ENCODE peak calls at places on chromosomes 2 and 18, in four cellular contexts. One of them, this sample, is unnamed.

GRCh38 chr18:45330170-45330594 is 285.1 kb upstream of the SLC14A2 start:
- DNase-seq in spleen: no peak
- DNase-seq in transverse colon: no peak
- DNase-seq in GM12892: no peak
- DNase-seq in this sample: no peak

GRCh38 chr18:26703170-26703933 is 155.0 kb upstream of the KCTD1 start:
- DNase-seq in spleen: no peak
- DNase-seq in GM12892: no peak
- DNase-seq in transverse colon: peak
- DNase-seq in this sample: peak

GRCh38 chr18:62554083-62554815 is 31.4 kb downstream of the ZCCHC2 start:
- DNase-seq in transverse colon: no peak
- DNase-seq in GM12892: no peak
- DNase-seq in spleen: no peak
- DNase-seq in this sample: no peak

GRCh38 chr18:13219576-13219975 is 1.0 kb downstream of the LDLRAD4 start:
- DNase-seq in transverse colon: no peak
- DNase-seq in spleen: no peak
- DNase-seq in GM12892: no peak
- DNase-seq in this sample: no peak

GRCh38 chr18:13797157-13797611 is 26.8 kb upstream of the MC5R start:
- DNase-seq in spleen: no peak
- DNase-seq in GM12892: no peak
- DNase-seq in transverse colon: no peak
- DNase-seq in this sample: no peak

GRCh38 chr2:109029444-109030193 is 40.6 kb upstream of the EDAR start:
- DNase-seq in GM12892: no peak
- DNase-seq in spleen: no peak
- DNase-seq in transverse colon: no peak
- DNase-seq in this sample: no peak

GRCh38 chr2:100053499-100053898 is 88.9 kb downstream of the AFF3 start:
- DNase-seq in GM12892: no peak
- DNase-seq in transverse colon: no peak
- DNase-seq in spleen: no peak
- DNase-seq in this sample: no peak

GRCh38 chr2:120736202-120736954 is 710 bp downstream of the GLI2 start:
- DNase-seq in transverse colon: no peak
- DNase-seq in GM12892: no peak
- DNase-seq in spleen: peak
- DNase-seq in this sample: peak

GRCh38 chr2:222504191-222504590 is 79.8 kb downstream of the SGPP2 start:
- DNase-seq in GM12892: no peak
- DNase-seq in spleen: no peak
- DNase-seq in transverse colon: no peak
- DNase-seq in this sample: no peak

GRCh38 chr2:236273126-236273525 is 8.9 kb upstream of the ASB18 start:
- DNase-seq in GM12892: no peak
- DNase-seq in transverse colon: no peak
- DNase-seq in spleen: no peak
- DNase-seq in this sample: no peak

GRCh38 chr2:85550476-85550875 is 10.8 kb downstream of the GGCX start:
- DNase-seq in transverse colon: no peak
- DNase-seq in GM12892: no peak
- DNase-seq in spleen: no peak
- DNase-seq in this sample: no peak

GRCh38 chr18:9013926-9014373 is 88.5 kb upstream of the NDUFV2 start:
- DNase-seq in GM12892: no peak
- DNase-seq in spleen: no peak
- DNase-seq in transverse colon: no peak
- DNase-seq in this sample: no peak

GRCh38 chr2:69538872-69539548 is 101.8 kb upstream of the NFU1 start:
- DNase-seq in GM12892: no peak
- DNase-seq in spleen: no peak
- DNase-seq in transverse colon: no peak
- DNase-seq in this sample: no peak

GRCh38 chr2:238927746-238928519 is 80.0 kb downstream of the TWIST2 start:
- DNase-seq in GM12892: no peak
- DNase-seq in spleen: peak
- DNase-seq in transverse colon: no peak
- DNase-seq in this sample: peak

GRCh38 chr2:8754056-8754790 is 72.4 kb downstream of the ID2 start:
- DNase-seq in spleen: no peak
- DNase-seq in transverse colon: no peak
- DNase-seq in GM12892: no peak
- DNase-seq in this sample: no peak

GRCh38 chr18:38933910-38934510 is 1368.4 kb upstream of the CELF4 start:
- DNase-seq in transverse colon: no peak
- DNase-seq in spleen: no peak
- DNase-seq in GM12892: no peak
- DNase-seq in this sample: no peak

GRCh38 chr2:31297751-31298150 is 63.8 kb downstream of the EHD3 start:
- DNase-seq in transverse colon: no peak
- DNase-seq in spleen: no peak
- DNase-seq in GM12892: no peak
- DNase-seq in this sample: no peak

GRCh38 chr2:113156278-113157107 is 17.3 kb upstream of the PSD4 start:
- DNase-seq in GM12892: no peak
- DNase-seq in transverse colon: no peak
- DNase-seq in spleen: no peak
- DNase-seq in this sample: no peak

GRCh38 chr2:40405440-40405839 is 46.5 kb downstream of the SLC8A1 start:
- DNase-seq in GM12892: no peak
- DNase-seq in spleen: no peak
- DNase-seq in transverse colon: no peak
- DNase-seq in this sample: no peak

GRCh38 chr2:1717129-1717528 is 27.2 kb downstream of the PXDN start:
- DNase-seq in GM12892: no peak
- DNase-seq in spleen: no peak
- DNase-seq in transverse colon: no peak
- DNase-seq in this sample: no peak

GRCh38 chr18:25862881-25863600 is 227.4 kb downstream of the SS18 start:
- DNase-seq in spleen: no peak
- DNase-seq in transverse colon: no peak
- DNase-seq in GM12892: no peak
- DNase-seq in this sample: no peak

GRCh38 chr2:187580462-187581124 is 26.4 kb upstream of the TFPI start:
- DNase-seq in spleen: no peak
- DNase-seq in transverse colon: no peak
- DNase-seq in GM12892: no peak
- DNase-seq in this sample: no peak

GRCh38 chr18:35045121-35045520 is 3.9 kb downstream of the MAPRE2 start:
- DNase-seq in spleen: no peak
- DNase-seq in transverse colon: no peak
- DNase-seq in GM12892: no peak
- DNase-seq in this sample: no peak

GRCh38 chr2:63751901-63752300 is 89.8 kb upstream of the UGP2 start:
- DNase-seq in transverse colon: no peak
- DNase-seq in GM12892: no peak
- DNase-seq in spleen: no peak
- DNase-seq in this sample: no peak

GRCh38 chr2:42046819-42047487 is 868 bp upstream of the PKDCC start:
- DNase-seq in transverse colon: no peak
- DNase-seq in spleen: no peak
- DNase-seq in GM12892: no peak
- DNase-seq in this sample: no peak

GRCh38 chr2:82027901-82028570 is 1723.5 kb upstream of the LRRTM1 start:
- DNase-seq in transverse colon: no peak
- DNase-seq in GM12892: no peak
- DNase-seq in spleen: no peak
- DNase-seq in this sample: no peak

GRCh38 chr2:181947273-181947672 is 38.4 kb upstream of the PPP1R1C start:
- DNase-seq in GM12892: no peak
- DNase-seq in transverse colon: no peak
- DNase-seq in spleen: no peak
- DNase-seq in this sample: no peak

GRCh38 chr2:46964835-46965560 is 49.4 kb upstream of the MCFD2 start:
- DNase-seq in spleen: no peak
- DNase-seq in GM12892: no peak
- DNase-seq in transverse colon: no peak
- DNase-seq in this sample: no peak

GRCh38 chr2:157784169-157784822 is 91.8 kb downstream of the ACVR1 start:
- DNase-seq in spleen: no peak
- DNase-seq in transverse colon: peak
- DNase-seq in GM12892: no peak
- DNase-seq in this sample: peak

GRCh38 chr2:172739651-172740050 is 4.0 kb downstream of the RAPGEF4 start:
- DNase-seq in transverse colon: no peak
- DNase-seq in GM12892: no peak
- DNase-seq in spleen: no peak
- DNase-seq in this sample: no peak

GRCh38 chr2:127599211-127599610 is 46.7 kb upstream of the GPR17 start:
- DNase-seq in GM12892: no peak
- DNase-seq in transverse colon: no peak
- DNase-seq in spleen: no peak
- DNase-seq in this sample: no peak

GRCh38 chr18:48874701-48875162 is 76.0 kb downstream of the SMAD7 start:
- DNase-seq in GM12892: no peak
- DNase-seq in spleen: peak
- DNase-seq in transverse colon: no peak
- DNase-seq in this sample: no peak

DNA sequence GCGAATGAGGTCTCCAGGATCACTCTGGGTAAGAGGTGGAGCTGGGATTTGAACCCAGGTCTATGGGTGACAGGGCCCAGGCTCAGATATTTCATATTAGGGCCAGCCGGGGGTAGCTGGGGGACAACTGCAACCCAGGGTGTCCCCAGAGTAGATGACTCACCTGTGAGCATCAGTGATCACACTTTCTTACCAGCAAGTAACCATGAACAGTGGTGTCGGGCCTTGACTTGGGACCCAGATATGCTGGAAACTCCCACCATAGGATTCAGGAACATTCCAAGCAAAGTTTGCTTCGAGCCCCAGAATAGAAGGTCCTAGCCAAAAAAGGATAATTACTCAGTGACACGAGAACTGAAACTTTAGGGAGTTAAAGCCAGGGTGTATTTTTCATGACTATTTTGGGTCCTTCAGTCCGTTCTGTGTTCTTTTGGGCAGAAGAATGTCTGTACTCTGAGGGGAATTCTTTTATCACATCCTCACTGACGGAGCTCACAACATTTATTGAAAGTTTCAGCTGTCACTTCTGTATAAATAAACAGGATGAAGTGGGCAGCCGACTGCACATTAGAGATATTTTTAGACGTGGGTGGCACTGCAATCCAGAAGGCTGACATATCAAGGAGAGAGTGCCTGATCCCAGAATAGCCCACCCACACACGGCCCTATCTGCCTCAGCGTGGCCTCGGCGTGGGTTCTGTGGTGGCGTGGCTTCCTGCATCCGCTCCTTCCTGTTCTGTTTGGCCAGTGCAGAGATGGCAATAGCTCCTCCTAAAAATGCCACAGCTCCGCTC is 45.6 kb downstream of the RAMP1 start:
- DNase-seq in GM12892: no peak
- DNase-seq in transverse colon: peak
- DNase-seq in spleen: peak
- DNase-seq in this sample: no peak
- TF ChIP-seq POLR2AphosphoS5 in GM12892: no peak
- TF ChIP-seq POLR2AphosphoS5 in transverse colon: peak
- TF ChIP-seq POLR2AphosphoS5 in spleen: peak
- TF ChIP-seq POLR2AphosphoS5 in this sample: peak

GRCh38 chr2:101151141-101151858 is at the start of gene TBC1D8:
- DNase-seq in GM12892: peak
- DNase-seq in spleen: peak
- DNase-seq in transverse colon: peak
- DNase-seq in this sample: peak

GRCh38 chr2:101148777-101149176 is 2.4 kb downstream of the TBC1D8 start:
- DNase-seq in transverse colon: no peak
- DNase-seq in spleen: no peak
- DNase-seq in GM12892: no peak
- DNase-seq in this sample: no peak

GRCh38 chr2:101151859-101152194 is 645 bp upstream of the TBC1D8 start:
- DNase-seq in GM12892: no peak
- DNase-seq in transverse colon: peak
- DNase-seq in spleen: peak
- DNase-seq in this sample: no peak

GRCh38 chr2:101149241-101150192 is 1.7 kb downstream of the TBC1D8 start:
- DNase-seq in transverse colon: no peak
- DNase-seq in GM12892: no peak
- DNase-seq in spleen: no peak
- DNase-seq in this sample: peak

DNA sequence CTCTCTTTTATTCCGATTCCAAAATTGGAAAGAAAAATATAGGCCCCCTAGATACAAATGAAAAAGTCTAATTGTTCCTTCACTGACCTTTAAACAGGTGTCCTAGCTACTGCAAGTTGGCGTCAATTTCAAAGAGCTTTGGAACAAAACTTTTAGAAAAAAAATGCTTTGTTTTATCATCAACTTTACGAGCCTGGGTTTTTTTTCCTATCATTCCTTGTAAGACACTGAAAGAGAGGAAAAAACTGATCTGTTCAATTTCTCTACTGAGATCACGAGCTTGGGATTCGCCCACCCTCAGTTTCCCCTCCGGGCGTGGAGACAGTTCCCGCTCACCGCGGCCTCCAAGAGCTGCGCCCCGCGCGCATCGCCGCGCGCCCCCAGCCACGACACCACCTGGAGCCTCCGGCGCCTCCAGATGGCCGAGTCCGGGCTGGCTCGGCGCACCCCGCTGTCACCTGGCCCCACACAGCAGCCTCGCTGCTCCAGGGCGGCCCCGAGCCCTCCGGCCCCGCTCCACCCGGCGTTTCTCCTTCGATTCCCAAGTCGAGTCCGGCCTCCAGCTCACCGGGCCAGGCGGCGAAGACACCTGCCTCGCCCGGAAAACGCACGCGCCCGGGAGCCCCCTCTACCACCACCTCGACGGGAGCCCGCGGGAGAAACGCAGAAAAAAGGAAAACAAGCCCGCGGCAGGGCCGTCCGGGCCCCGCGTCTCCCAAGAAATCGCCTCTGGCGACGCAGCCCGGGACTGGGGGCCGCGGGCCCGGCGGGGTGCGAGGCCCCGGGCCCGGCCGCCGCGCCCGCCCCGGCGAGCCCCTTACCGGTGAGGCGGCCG is 659 bp downstream of the TBC1D8 start:
- DNase-seq in spleen: peak
- DNase-seq in transverse colon: peak
- DNase-seq in GM12892: peak
- DNase-seq in this sample: peak
- TF ChIP-seq POLR2AphosphoS5 in spleen: no peak
- TF ChIP-seq POLR2AphosphoS5 in transverse colon: no peak
- TF ChIP-seq POLR2AphosphoS5 in GM12892: no peak
- TF ChIP-seq POLR2AphosphoS5 in this sample: no peak

DNA sequence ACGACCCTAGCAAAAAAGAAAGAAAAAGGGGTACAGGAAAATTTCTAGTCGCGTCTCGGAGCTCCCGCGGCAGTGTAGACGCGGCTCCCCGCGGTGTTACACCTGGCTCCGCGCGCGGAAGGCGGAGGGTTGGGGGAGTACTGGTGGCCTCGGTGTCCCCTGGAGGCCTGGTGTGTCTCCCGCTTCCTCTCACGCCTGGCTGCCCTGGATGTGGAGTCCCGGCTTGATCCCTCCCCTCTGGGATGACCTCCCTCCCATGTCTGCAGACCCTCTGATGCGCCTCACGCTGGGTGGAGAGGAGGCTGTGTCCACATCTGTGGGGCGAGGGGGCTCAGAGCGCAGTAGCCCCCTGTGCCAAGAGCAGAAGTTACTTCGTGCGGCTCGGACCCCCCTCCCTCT is 1.2 kb downstream of the KIF5C start:
- DNase-seq in spleen: peak
- DNase-seq in GM12892: peak
- DNase-seq in transverse colon: no peak
- DNase-seq in this sample: no peak
- TF ChIP-seq POLR2AphosphoS5 in spleen: no peak
- TF ChIP-seq POLR2AphosphoS5 in GM12892: no peak
- TF ChIP-seq POLR2AphosphoS5 in transverse colon: no peak
- TF ChIP-seq POLR2AphosphoS5 in this sample: no peak

GRCh38 chr2:201191132-201191875 is 8.4 kb downstream of the CASP10 start:
- DNase-seq in transverse colon: no peak
- DNase-seq in spleen: no peak
- DNase-seq in GM12892: no peak
- DNase-seq in this sample: no peak
- TF ChIP-seq POLR2AphosphoS5 in transverse colon: no peak
- TF ChIP-seq POLR2AphosphoS5 in spleen: no peak
- TF ChIP-seq POLR2AphosphoS5 in GM12892: no peak
- TF ChIP-seq POLR2AphosphoS5 in this sample: no peak